ENCODE peak calls at places on chromosome 14, in nine cellular contexts. One of them, this sample, is unnamed.

GRCh38 chr14:21995332-21995731 is 321.7 kb upstream of the OR4E1 start:
- DNase-seq in choroid plexus epithelial cell: no peak
- DNase-seq in pancreas: no peak
- DNase-seq in epithelial cell of esophagus: no peak
- DNase-seq in AG09319: no peak
- DNase-seq in stomach: no peak
- DNase-seq in cardiac fibroblast: no peak
- DNase-seq in neural crest cell: no peak
- DNase-seq in AG09309: no peak
- DNase-seq in this sample: no peak

GRCh38 chr14:36068777-36069534 is 107.6 kb downstream of the PTCSC3 start:
- DNase-seq in choroid plexus epithelial cell: peak; percentile 41
- DNase-seq in pancreas: no peak
- DNase-seq in epithelial cell of esophagus: peak; percentile 61
- DNase-seq in AG09319: no peak
- DNase-seq in stomach: no peak
- DNase-seq in cardiac fibroblast: peak; percentile 7
- DNase-seq in neural crest cell: no peak
- DNase-seq in AG09309: peak; percentile 17
- DNase-seq in this sample: no peak

GRCh38 chr14:23569443-23570151 is 2.0 kb upstream of the AP1G2 start:
- DNase-seq in choroid plexus epithelial cell: peak; percentile 40
- DNase-seq in pancreas: no peak
- DNase-seq in epithelial cell of esophagus: peak; percentile 66
- DNase-seq in AG09319: no peak
- DNase-seq in stomach: no peak
- DNase-seq in cardiac fibroblast: no peak
- DNase-seq in neural crest cell: no peak
- DNase-seq in AG09309: no peak
- DNase-seq in this sample: no peak

GRCh38 chr14:103398427-103399195 is 13.4 kb downstream of the MARK3 start:
- DNase-seq in choroid plexus epithelial cell: peak; percentile 73
- DNase-seq in pancreas: no peak
- DNase-seq in epithelial cell of esophagus: peak; percentile 66
- DNase-seq in AG09319: no peak
- DNase-seq in stomach: no peak
- DNase-seq in cardiac fibroblast: peak; percentile 61
- DNase-seq in neural crest cell: no peak
- DNase-seq in AG09309: no peak
- DNase-seq in this sample: no peak

GRCh38 chr14:57560681-57561080 is 67.0 kb upstream of the CCDC198 start:
- DNase-seq in choroid plexus epithelial cell: no peak
- DNase-seq in pancreas: no peak
- DNase-seq in epithelial cell of esophagus: no peak
- DNase-seq in AG09319: no peak
- DNase-seq in stomach: no peak
- DNase-seq in cardiac fibroblast: no peak
- DNase-seq in neural crest cell: no peak
- DNase-seq in AG09309: no peak
- DNase-seq in this sample: no peak

GRCh38 chr14:93571275-93571674 is 140.5 kb downstream of the UNC79 start:
- DNase-seq in choroid plexus epithelial cell: no peak
- DNase-seq in pancreas: no peak
- DNase-seq in epithelial cell of esophagus: no peak
- DNase-seq in AG09319: no peak
- DNase-seq in stomach: no peak
- DNase-seq in cardiac fibroblast: no peak
- DNase-seq in neural crest cell: no peak
- DNase-seq in AG09309: no peak
- DNase-seq in this sample: no peak

GRCh38 chr14:24072436-24072835 is 1.1 kb downstream of the CPNE6 start:
- DNase-seq in choroid plexus epithelial cell: no peak
- DNase-seq in pancreas: no peak
- DNase-seq in epithelial cell of esophagus: no peak
- DNase-seq in AG09319: no peak
- DNase-seq in stomach: peak; percentile 36
- DNase-seq in cardiac fibroblast: no peak
- DNase-seq in neural crest cell: no peak
- DNase-seq in AG09309: no peak
- DNase-seq in this sample: peak; percentile 7

GRCh38 chr14:88463318-88463717 is 77.9 kb downstream of the SPATA7 start:
- DNase-seq in choroid plexus epithelial cell: peak; percentile 58
- DNase-seq in pancreas: no peak
- DNase-seq in epithelial cell of esophagus: peak; percentile 21
- DNase-seq in AG09319: no peak
- DNase-seq in stomach: no peak
- DNase-seq in cardiac fibroblast: no peak
- DNase-seq in neural crest cell: peak; percentile 12
- DNase-seq in AG09309: no peak
- DNase-seq in this sample: no peak

GRCh38 chr14:105913861-105914260 is 387.5 kb downstream of the TMEM121 start:
- DNase-seq in choroid plexus epithelial cell: no peak
- DNase-seq in pancreas: no peak
- DNase-seq in epithelial cell of esophagus: no peak
- DNase-seq in AG09319: no peak
- DNase-seq in stomach: no peak
- DNase-seq in cardiac fibroblast: no peak
- DNase-seq in neural crest cell: no peak
- DNase-seq in AG09309: no peak
- DNase-seq in this sample: no peak

GRCh38 chr14:38110258-38110657 is 97.4 kb upstream of the SSTR1 start:
- DNase-seq in choroid plexus epithelial cell: no peak
- DNase-seq in pancreas: no peak
- DNase-seq in epithelial cell of esophagus: no peak
- DNase-seq in AG09319: no peak
- DNase-seq in stomach: no peak
- DNase-seq in cardiac fibroblast: no peak
- DNase-seq in neural crest cell: no peak
- DNase-seq in AG09309: no peak
- DNase-seq in this sample: no peak

GRCh38 chr14:59377485-59377884 is 87.7 kb downstream of the GPR135 start:
- DNase-seq in choroid plexus epithelial cell: peak; percentile 27
- DNase-seq in pancreas: no peak
- DNase-seq in epithelial cell of esophagus: no peak
- DNase-seq in AG09319: no peak
- DNase-seq in stomach: no peak
- DNase-seq in cardiac fibroblast: peak; percentile 37
- DNase-seq in neural crest cell: no peak
- DNase-seq in AG09309: no peak
- DNase-seq in this sample: no peak

GRCh38 chr14:106556665-106557289 is 1030.4 kb downstream of the TMEM121 start:
- DNase-seq in choroid plexus epithelial cell: no peak
- DNase-seq in pancreas: peak; percentile 48
- DNase-seq in epithelial cell of esophagus: no peak
- DNase-seq in AG09319: no peak
- DNase-seq in stomach: peak; percentile 60
- DNase-seq in cardiac fibroblast: no peak
- DNase-seq in neural crest cell: no peak
- DNase-seq in AG09309: no peak
- DNase-seq in this sample: peak; percentile 65

DNA sequence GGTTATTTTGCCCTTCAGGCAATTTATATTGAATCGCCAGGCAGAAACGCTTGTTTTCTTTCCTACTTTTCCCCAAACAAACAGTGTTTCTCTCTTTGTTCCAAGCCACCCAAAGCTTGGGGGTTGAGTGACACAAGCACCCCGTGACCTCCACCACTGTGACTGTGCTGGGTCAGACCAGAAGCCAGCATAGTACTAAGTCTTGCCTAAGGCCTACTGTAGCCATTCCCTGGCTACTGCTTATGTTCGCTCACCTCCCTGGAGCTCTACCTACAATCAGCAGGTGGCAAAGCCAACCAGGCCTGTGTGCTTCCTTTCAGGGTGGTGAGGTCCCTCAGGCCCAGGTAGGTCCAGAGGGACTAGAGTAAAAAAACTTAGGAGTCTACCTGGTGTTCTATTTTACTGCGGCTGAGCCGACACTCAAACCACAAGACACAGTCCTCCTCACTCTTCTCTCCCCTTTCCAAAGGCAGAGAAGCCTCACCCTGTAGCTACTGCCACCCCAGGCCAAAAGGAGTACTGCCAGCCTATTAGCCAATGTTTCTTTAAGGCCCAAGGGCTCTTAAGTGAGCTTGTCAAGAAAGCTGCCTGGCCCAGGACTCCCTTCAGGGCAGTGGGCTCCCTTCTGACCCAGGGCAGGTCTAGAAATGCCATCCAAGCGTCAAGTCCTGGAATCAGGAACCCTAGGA is 411.8 kb upstream of the MIS18BP1 start:
- DNase-seq in choroid plexus epithelial cell: no peak
- DNase-seq in pancreas: no peak
- DNase-seq in epithelial cell of esophagus: peak; percentile 39
- DNase-seq in AG09319: no peak
- DNase-seq in stomach: no peak
- DNase-seq in cardiac fibroblast: no peak
- DNase-seq in neural crest cell: no peak
- DNase-seq in AG09309: no peak
- DNase-seq in this sample: no peak
- TF ChIP-seq CTCF in choroid plexus epithelial cell: peak; percentile 5
- TF ChIP-seq CTCF in pancreas: no peak
- TF ChIP-seq CTCF in epithelial cell of esophagus: peak; percentile 56
- TF ChIP-seq CTCF in AG09319: no peak
- TF ChIP-seq CTCF in stomach: no peak
- TF ChIP-seq CTCF in cardiac fibroblast: peak; percentile 17
- TF ChIP-seq CTCF in neural crest cell: peak; percentile 36
- TF ChIP-seq CTCF in AG09309: peak; percentile 15
- TF ChIP-seq CTCF in this sample: no peak

DNA sequence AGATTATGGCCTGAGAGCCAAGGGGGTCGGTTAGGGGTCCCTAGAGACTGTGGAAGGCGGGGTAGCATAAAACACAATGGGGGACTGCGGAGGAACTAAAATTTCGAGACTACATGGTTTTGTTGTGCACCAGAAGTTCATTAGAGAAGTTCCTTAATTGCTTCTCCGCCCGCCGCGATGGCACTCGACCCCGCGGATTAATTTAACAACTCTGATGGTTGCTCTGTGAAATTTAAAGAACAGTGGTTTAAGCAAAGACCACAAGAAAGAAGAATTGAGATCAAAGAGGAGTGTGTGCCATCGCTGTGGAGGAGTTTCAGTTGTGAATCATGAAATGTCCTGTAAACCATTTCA is 1.4 kb upstream of the CCDC88C start:
- DNase-seq in choroid plexus epithelial cell: no peak
- DNase-seq in pancreas: no peak
- DNase-seq in epithelial cell of esophagus: no peak
- DNase-seq in AG09319: no peak
- DNase-seq in stomach: peak; percentile 24
- DNase-seq in cardiac fibroblast: no peak
- DNase-seq in neural crest cell: no peak
- DNase-seq in AG09309: no peak
- DNase-seq in this sample: no peak
- TF ChIP-seq CTCF in choroid plexus epithelial cell: no peak
- TF ChIP-seq CTCF in pancreas: no peak
- TF ChIP-seq CTCF in epithelial cell of esophagus: no peak
- TF ChIP-seq CTCF in AG09319: no peak
- TF ChIP-seq CTCF in stomach: no peak
- TF ChIP-seq CTCF in cardiac fibroblast: no peak
- TF ChIP-seq CTCF in neural crest cell: peak; percentile 40
- TF ChIP-seq CTCF in AG09309: no peak
- TF ChIP-seq CTCF in this sample: peak; percentile 59

DNA sequence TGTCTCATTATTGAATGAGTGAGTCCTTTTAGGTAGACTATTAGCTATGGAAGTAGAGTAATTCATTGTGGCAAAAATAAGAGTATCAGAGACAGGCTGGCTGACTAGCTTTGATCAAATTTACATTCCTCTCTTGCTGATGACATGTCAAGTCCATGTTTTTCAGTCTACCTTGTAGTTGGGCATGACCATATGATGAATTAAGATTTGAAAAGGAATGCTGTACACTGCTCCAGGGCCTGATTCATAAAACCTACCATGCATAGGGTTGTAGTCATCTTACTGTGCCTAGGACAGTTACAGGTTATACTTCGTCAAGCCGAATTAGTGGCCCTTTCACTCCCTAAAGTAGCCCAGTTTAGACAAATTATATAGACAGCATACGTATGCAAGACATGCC is 545.7 kb upstream of the MIS18BP1 start:
- DNase-seq in choroid plexus epithelial cell: no peak
- DNase-seq in pancreas: no peak
- DNase-seq in epithelial cell of esophagus: peak; percentile 26
- DNase-seq in AG09319: no peak
- DNase-seq in stomach: no peak
- DNase-seq in cardiac fibroblast: no peak
- DNase-seq in neural crest cell: no peak
- DNase-seq in AG09309: no peak
- DNase-seq in this sample: no peak
- TF ChIP-seq CTCF in choroid plexus epithelial cell: no peak
- TF ChIP-seq CTCF in pancreas: no peak
- TF ChIP-seq CTCF in epithelial cell of esophagus: no peak
- TF ChIP-seq CTCF in AG09319: no peak
- TF ChIP-seq CTCF in stomach: no peak
- TF ChIP-seq CTCF in cardiac fibroblast: no peak
- TF ChIP-seq CTCF in neural crest cell: no peak
- TF ChIP-seq CTCF in AG09309: no peak
- TF ChIP-seq CTCF in this sample: no peak

GRCh38 chr14:34053666-34054065 is 102.8 kb upstream of the EGLN3 start:
- DNase-seq in choroid plexus epithelial cell: no peak
- DNase-seq in pancreas: no peak
- DNase-seq in epithelial cell of esophagus: no peak
- DNase-seq in AG09319: no peak
- DNase-seq in stomach: no peak
- DNase-seq in cardiac fibroblast: peak; percentile 84
- DNase-seq in neural crest cell: no peak
- DNase-seq in AG09309: no peak
- DNase-seq in this sample: no peak
- TF ChIP-seq CTCF in choroid plexus epithelial cell: no peak
- TF ChIP-seq CTCF in pancreas: no peak
- TF ChIP-seq CTCF in epithelial cell of esophagus: no peak
- TF ChIP-seq CTCF in AG09319: peak; percentile 17
- TF ChIP-seq CTCF in stomach: no peak
- TF ChIP-seq CTCF in cardiac fibroblast: no peak
- TF ChIP-seq CTCF in neural crest cell: no peak
- TF ChIP-seq CTCF in AG09309: no peak
- TF ChIP-seq CTCF in this sample: no peak

DNA sequence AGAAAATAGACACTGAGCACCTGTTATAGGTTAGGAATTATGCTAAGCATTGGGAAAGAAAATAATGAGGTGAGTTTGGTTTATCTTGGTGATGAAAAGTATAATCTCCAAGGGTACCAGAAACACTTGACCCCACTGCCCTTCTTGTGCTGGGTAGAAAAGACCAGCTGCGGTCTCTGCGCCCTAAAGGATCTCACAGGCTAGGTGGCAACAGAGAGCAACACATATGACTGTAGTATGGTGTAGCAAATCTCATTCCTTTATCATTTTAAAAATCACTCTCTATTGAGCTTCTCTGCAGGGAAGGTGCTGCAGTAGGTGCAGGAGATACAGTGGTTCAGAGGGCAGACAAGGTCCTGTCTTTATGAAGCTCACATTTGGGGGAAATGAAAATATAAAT is 26.1 kb downstream of the NRXN3 start:
- DNase-seq in choroid plexus epithelial cell: no peak
- DNase-seq in pancreas: no peak
- DNase-seq in epithelial cell of esophagus: no peak
- DNase-seq in AG09319: no peak
- DNase-seq in stomach: no peak
- DNase-seq in cardiac fibroblast: no peak
- DNase-seq in neural crest cell: no peak
- DNase-seq in AG09309: no peak
- DNase-seq in this sample: no peak
- TF ChIP-seq CTCF in choroid plexus epithelial cell: no peak
- TF ChIP-seq CTCF in pancreas: no peak
- TF ChIP-seq CTCF in epithelial cell of esophagus: no peak
- TF ChIP-seq CTCF in AG09319: no peak
- TF ChIP-seq CTCF in stomach: no peak
- TF ChIP-seq CTCF in cardiac fibroblast: no peak
- TF ChIP-seq CTCF in neural crest cell: no peak
- TF ChIP-seq CTCF in AG09309: no peak
- TF ChIP-seq CTCF in this sample: no peak

This sample was measured in CD8-positive, alpha-beta T cell.